ENCODE peak calls at places on chromosomes 5 and 9, in ten cellular contexts. One of them, this sample, is unnamed.

GRCh38 chr5:125349432-125349831 is 603.0 kb upstream of the ZNF608 start:
- DNase-seq in IMR-90: peak
- DNase-seq in spleen: no peak
- DNase-seq in adrenal gland: no peak
- DNase-seq in HCT116: no peak
- DNase-seq in Peyer's patch: no peak
- DNase-seq in uterus: no peak
- DNase-seq in testis: no peak
- DNase-seq in A549: no peak
- DNase-seq in stomach: no peak
- DNase-seq in this sample: no peak

GRCh38 chr9:89491688-89492087 is 6.2 kb downstream of the SEMA4D start:
- DNase-seq in IMR-90: no peak
- DNase-seq in spleen: no peak
- DNase-seq in adrenal gland: no peak
- DNase-seq in HCT116: no peak
- DNase-seq in Peyer's patch: peak
- DNase-seq in uterus: no peak
- DNase-seq in testis: no peak
- DNase-seq in A549: no peak
- DNase-seq in stomach: peak
- DNase-seq in this sample: no peak

GRCh38 chr9:4206718-4207117 is 93.2 kb downstream of the GLIS3 start:
- DNase-seq in IMR-90: no peak
- DNase-seq in spleen: no peak
- DNase-seq in adrenal gland: no peak
- DNase-seq in HCT116: no peak
- DNase-seq in Peyer's patch: no peak
- DNase-seq in uterus: peak
- DNase-seq in testis: no peak
- DNase-seq in A549: no peak
- DNase-seq in stomach: no peak
- DNase-seq in this sample: peak

GRCh38 chr9:126955806-126956205 is 41.2 kb downstream of the RALGPS1 start:
- DNase-seq in IMR-90: no peak
- DNase-seq in spleen: no peak
- DNase-seq in adrenal gland: no peak
- DNase-seq in HCT116: no peak
- DNase-seq in Peyer's patch: no peak
- DNase-seq in uterus: no peak
- DNase-seq in testis: no peak
- DNase-seq in A549: no peak
- DNase-seq in stomach: no peak
- DNase-seq in this sample: no peak

GRCh38 chr5:14447958-14448881 is 133.4 kb upstream of the OTULINL start:
- DNase-seq in IMR-90: no peak
- DNase-seq in spleen: no peak
- DNase-seq in adrenal gland: peak
- DNase-seq in HCT116: no peak
- DNase-seq in Peyer's patch: no peak
- DNase-seq in uterus: no peak
- DNase-seq in testis: no peak
- DNase-seq in A549: no peak
- DNase-seq in stomach: no peak
- DNase-seq in this sample: peak

GRCh38 chr9:73031350-73031749 is 78.5 kb upstream of the ALDH1A1 start:
- DNase-seq in IMR-90: no peak
- DNase-seq in spleen: no peak
- DNase-seq in adrenal gland: no peak
- DNase-seq in HCT116: no peak
- DNase-seq in Peyer's patch: no peak
- DNase-seq in uterus: no peak
- DNase-seq in testis: no peak
- DNase-seq in A549: no peak
- DNase-seq in stomach: no peak
- DNase-seq in this sample: no peak

GRCh38 chr5:180135128-180135955 is 63.8 kb upstream of the RNF130 start:
- DNase-seq in IMR-90: peak
- DNase-seq in spleen: peak
- DNase-seq in adrenal gland: no peak
- DNase-seq in HCT116: peak
- DNase-seq in Peyer's patch: peak
- DNase-seq in uterus: no peak
- DNase-seq in testis: peak
- DNase-seq in A549: no peak
- DNase-seq in stomach: peak
- DNase-seq in this sample: no peak

GRCh38 chr5:116573279-116573616 is 1.4 kb downstream of the SEMA6A start:
- DNase-seq in IMR-90: no peak
- DNase-seq in spleen: peak
- DNase-seq in adrenal gland: peak
- DNase-seq in HCT116: no peak
- DNase-seq in Peyer's patch: peak
- DNase-seq in uterus: peak
- DNase-seq in testis: peak
- DNase-seq in A549: peak
- DNase-seq in stomach: peak
- DNase-seq in this sample: peak

GRCh38 chr5:141883948-141884318 is 5.7 kb upstream of the PCDH1 start:
- DNase-seq in IMR-90: no peak
- DNase-seq in spleen: no peak
- DNase-seq in adrenal gland: no peak
- DNase-seq in HCT116: no peak
- DNase-seq in Peyer's patch: no peak
- DNase-seq in uterus: no peak
- DNase-seq in testis: no peak
- DNase-seq in A549: no peak
- DNase-seq in stomach: no peak
- DNase-seq in this sample: no peak

DNA sequence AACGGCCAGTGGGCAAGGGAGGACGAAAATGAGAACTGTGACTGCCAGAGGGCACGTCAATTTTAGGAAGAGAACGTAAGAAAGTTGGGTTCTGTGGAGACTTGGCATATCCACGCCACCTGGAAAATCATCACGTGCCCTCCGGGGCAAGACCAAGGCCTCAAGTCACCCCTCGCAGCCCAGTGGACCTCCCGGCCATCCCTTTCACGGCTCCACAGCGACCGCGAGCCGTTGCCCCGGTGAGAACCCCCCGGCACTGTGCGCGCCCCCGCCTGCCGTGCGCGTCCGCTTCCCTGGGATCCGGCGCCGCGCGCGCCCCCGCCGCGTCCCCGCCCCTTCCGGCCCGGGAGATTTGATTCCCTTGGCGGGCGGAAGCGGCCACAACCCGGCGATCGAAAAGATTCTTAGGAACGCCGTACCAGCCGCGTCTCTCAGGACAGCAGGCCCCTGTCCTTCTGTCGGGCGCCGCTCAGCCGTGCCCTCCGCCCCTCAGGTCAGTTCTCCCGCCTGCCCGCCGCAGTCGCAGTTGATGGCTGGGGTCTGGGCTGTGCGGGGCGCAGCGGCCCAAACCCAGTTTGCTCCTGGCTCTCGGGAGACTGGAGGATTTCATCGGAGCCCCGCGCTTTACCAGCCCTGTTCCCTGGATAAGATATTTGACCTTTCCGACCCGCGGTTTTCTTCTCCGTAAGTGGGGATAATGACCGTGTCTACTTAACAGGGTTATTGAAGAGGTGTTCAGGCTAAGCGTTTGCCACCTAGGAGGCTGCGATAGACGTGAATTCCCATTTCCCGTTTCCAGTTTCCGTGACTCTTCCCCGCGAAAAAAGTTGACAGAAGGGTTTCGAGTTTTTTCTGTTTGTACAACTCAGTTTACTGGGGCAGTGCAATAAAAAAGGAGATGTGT is at the start of gene MELK:
- DNase-seq in IMR-90: peak
- DNase-seq in spleen: peak
- DNase-seq in adrenal gland: peak
- DNase-seq in HCT116: peak
- DNase-seq in Peyer's patch: peak
- DNase-seq in uterus: peak
- DNase-seq in testis: peak
- DNase-seq in A549: peak
- DNase-seq in stomach: peak
- DNase-seq in this sample: peak
- TF ChIP-seq POLR2A in IMR-90: no peak
- TF ChIP-seq POLR2A in spleen: no peak
- TF ChIP-seq POLR2A in adrenal gland: peak
- TF ChIP-seq POLR2A in HCT116: peak
- TF ChIP-seq POLR2A in Peyer's patch: peak
- TF ChIP-seq POLR2A in uterus: peak
- TF ChIP-seq POLR2A in testis: no peak
- TF ChIP-seq POLR2A in A549: peak
- TF ChIP-seq POLR2A in stomach: no peak
- TF ChIP-seq POLR2A in this sample: peak

DNA sequence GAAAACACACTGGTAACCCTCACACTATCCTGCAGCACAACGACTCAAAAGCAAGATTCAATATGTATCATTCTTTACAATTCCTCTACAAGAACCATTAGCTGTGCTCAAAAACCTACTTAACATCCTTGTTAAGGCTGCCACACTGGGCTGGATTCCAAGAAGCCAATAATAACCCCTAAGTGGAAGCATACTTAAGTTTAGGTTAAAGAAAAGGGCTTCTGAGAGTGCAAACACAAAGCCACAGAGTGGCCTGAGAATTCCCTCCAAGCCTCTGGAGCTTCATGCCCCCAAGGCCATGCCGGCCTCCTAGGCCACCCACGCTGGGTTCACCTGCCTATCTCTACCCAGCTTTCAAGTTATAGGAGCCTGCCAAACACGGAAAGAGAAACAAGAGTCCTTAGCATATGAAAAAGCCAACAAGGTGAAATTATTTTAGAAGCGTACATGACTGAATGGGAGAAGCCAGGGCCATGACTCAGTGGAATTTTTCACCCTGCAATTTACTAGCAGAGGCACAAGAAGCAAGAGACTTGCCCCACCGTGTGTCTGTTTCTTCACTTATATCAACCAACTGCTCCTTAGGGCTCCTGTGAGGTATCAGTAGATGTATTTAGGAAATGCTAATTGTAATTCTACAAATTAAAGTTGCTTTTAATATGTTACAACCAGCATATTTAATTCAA is 293.0 kb downstream of the SPOCK1 start:
- DNase-seq in IMR-90: peak
- DNase-seq in spleen: no peak
- DNase-seq in adrenal gland: no peak
- DNase-seq in HCT116: no peak
- DNase-seq in Peyer's patch: no peak
- DNase-seq in uterus: no peak
- DNase-seq in testis: no peak
- DNase-seq in A549: no peak
- DNase-seq in stomach: peak
- DNase-seq in this sample: no peak
- TF ChIP-seq CTCF in IMR-90: peak
- TF ChIP-seq CTCF in spleen: no peak
- TF ChIP-seq CTCF in adrenal gland: no peak
- TF ChIP-seq CTCF in HCT116: no peak
- TF ChIP-seq CTCF in Peyer's patch: no peak
- TF ChIP-seq CTCF in uterus: no peak
- TF ChIP-seq CTCF in testis: no peak
- TF ChIP-seq CTCF in A549: no peak
- TF ChIP-seq CTCF in stomach: no peak
- TF ChIP-seq CTCF in this sample: no peak

GRCh38 chr5:62284946-62285891 is 20.8 kb upstream of the KIF2A start:
- DNase-seq in IMR-90: no peak
- DNase-seq in spleen: no peak
- DNase-seq in adrenal gland: no peak
- DNase-seq in HCT116: no peak
- DNase-seq in Peyer's patch: no peak
- DNase-seq in uterus: no peak
- DNase-seq in testis: no peak
- DNase-seq in A549: no peak
- DNase-seq in stomach: no peak
- DNase-seq in this sample: no peak
- H3K4me3 ChIP-seq in IMR-90: no peak
- H3K4me3 ChIP-seq in spleen: no peak
- H3K4me3 ChIP-seq in adrenal gland: no peak
- H3K4me3 ChIP-seq in HCT116: no peak
- H3K4me3 ChIP-seq in Peyer's patch: no peak
- H3K4me3 ChIP-seq in uterus: no peak
- H3K4me3 ChIP-seq in testis: no peak
- H3K4me3 ChIP-seq in A549: no peak
- H3K4me3 ChIP-seq in stomach: no peak
- H3K4me3 ChIP-seq in this sample: no peak

GRCh38 chr9:16715404-16715803 is 155.1 kb downstream of the BNC2 start:
- DNase-seq in IMR-90: peak
- DNase-seq in spleen: no peak
- DNase-seq in adrenal gland: no peak
- DNase-seq in HCT116: no peak
- DNase-seq in Peyer's patch: no peak
- DNase-seq in uterus: peak
- DNase-seq in testis: no peak
- DNase-seq in A549: no peak
- DNase-seq in stomach: no peak
- DNase-seq in this sample: no peak

GRCh38 chr9:16709936-16710335 is 160.5 kb downstream of the BNC2 start:
- DNase-seq in IMR-90: no peak
- DNase-seq in spleen: no peak
- DNase-seq in adrenal gland: no peak
- DNase-seq in HCT116: no peak
- DNase-seq in Peyer's patch: no peak
- DNase-seq in uterus: no peak
- DNase-seq in testis: no peak
- DNase-seq in A549: no peak
- DNase-seq in stomach: no peak
- DNase-seq in this sample: no peak

GRCh38 chr9:16710888-16711287 is 159.6 kb downstream of the BNC2 start:
- DNase-seq in IMR-90: no peak
- DNase-seq in spleen: no peak
- DNase-seq in adrenal gland: no peak
- DNase-seq in HCT116: no peak
- DNase-seq in Peyer's patch: no peak
- DNase-seq in uterus: no peak
- DNase-seq in testis: no peak
- DNase-seq in A549: no peak
- DNase-seq in stomach: no peak
- DNase-seq in this sample: no peak

GRCh38 chr9:16716631-16717030 is 153.8 kb downstream of the BNC2 start:
- DNase-seq in IMR-90: no peak
- DNase-seq in spleen: no peak
- DNase-seq in adrenal gland: no peak
- DNase-seq in HCT116: no peak
- DNase-seq in Peyer's patch: no peak
- DNase-seq in uterus: no peak
- DNase-seq in testis: no peak
- DNase-seq in A549: no peak
- DNase-seq in stomach: no peak
- DNase-seq in this sample: no peak

DNA sequence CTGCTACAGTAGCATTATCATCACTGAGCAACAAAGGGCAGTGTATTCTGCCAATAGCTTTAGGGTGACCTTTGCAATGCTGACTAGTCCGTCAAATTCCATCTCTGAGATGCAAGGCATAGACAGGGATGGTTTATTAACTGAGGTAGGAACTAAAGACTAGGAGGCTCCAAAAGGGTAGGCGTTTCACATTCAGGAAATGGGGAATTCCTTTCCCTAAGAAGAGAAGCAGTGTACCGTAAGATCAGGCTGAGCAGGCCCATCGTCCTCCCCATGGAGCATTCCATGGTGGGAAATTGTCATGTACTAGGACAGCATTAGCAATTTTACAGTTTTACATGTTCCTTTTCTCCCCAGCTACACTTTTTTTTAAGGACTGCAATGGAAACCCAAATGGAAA is 157.7 kb downstream of the BNC2 start:
- DNase-seq in IMR-90: no peak
- DNase-seq in spleen: no peak
- DNase-seq in adrenal gland: no peak
- DNase-seq in HCT116: no peak
- DNase-seq in Peyer's patch: no peak
- DNase-seq in uterus: no peak
- DNase-seq in testis: no peak
- DNase-seq in A549: no peak
- DNase-seq in stomach: no peak
- DNase-seq in this sample: no peak
- TF ChIP-seq POLR2A in IMR-90: no peak
- TF ChIP-seq POLR2A in spleen: no peak
- TF ChIP-seq POLR2A in adrenal gland: no peak
- TF ChIP-seq POLR2A in HCT116: no peak
- TF ChIP-seq POLR2A in Peyer's patch: no peak
- TF ChIP-seq POLR2A in uterus: no peak
- TF ChIP-seq POLR2A in testis: no peak
- TF ChIP-seq POLR2A in A549: no peak
- TF ChIP-seq POLR2A in stomach: no peak
- TF ChIP-seq POLR2A in this sample: no peak

This sample was measured in ovary.